ENCODE peak calls at places on chromosome 17, in ten cellular contexts. One of them, this sample, is unnamed. For H3K9me3, the result is how much of the 10 kb centered on the place peaks cover.

GRCh38 chr17:9854255-9854654 is 28.5 kb downstream of the GLP2R start:
- DNase-seq in pancreas: no peak
- DNase-seq in tibial nerve: no peak
- DNase-seq in tibial artery: no peak
- DNase-seq in A549: no peak
- DNase-seq in astrocyte: no peak
- DNase-seq in SK-N-SH: no peak
- DNase-seq in uterus: no peak
- DNase-seq in lower lobe of right lung: no peak
- DNase-seq in transverse colon: no peak
- DNase-seq in this sample: no peak

GRCh38 chr17:56320443-56320842 is 167.2 kb downstream of the ANKFN1 start:
- DNase-seq in pancreas: no peak
- DNase-seq in tibial nerve: no peak
- DNase-seq in tibial artery: no peak
- DNase-seq in A549: no peak
- DNase-seq in astrocyte: no peak
- DNase-seq in SK-N-SH: no peak
- DNase-seq in uterus: no peak
- DNase-seq in lower lobe of right lung: no peak
- DNase-seq in transverse colon: no peak
- DNase-seq in this sample: no peak

GRCh38 chr17:5715478-5715877 is 131.2 kb upstream of the NLRP1 start:
- DNase-seq in pancreas: no peak
- DNase-seq in tibial nerve: peak
- DNase-seq in tibial artery: no peak
- DNase-seq in A549: no peak
- DNase-seq in astrocyte: no peak
- DNase-seq in SK-N-SH: no peak
- DNase-seq in uterus: no peak
- DNase-seq in lower lobe of right lung: no peak
- DNase-seq in transverse colon: no peak
- DNase-seq in this sample: no peak

GRCh38 chr17:77541995-77542394 is 401.2 kb downstream of the SEC14L1 start:
- DNase-seq in pancreas: no peak
- DNase-seq in tibial nerve: no peak
- DNase-seq in tibial artery: no peak
- DNase-seq in A549: no peak
- DNase-seq in astrocyte: no peak
- DNase-seq in SK-N-SH: no peak
- DNase-seq in uterus: no peak
- DNase-seq in lower lobe of right lung: no peak
- DNase-seq in transverse colon: no peak
- DNase-seq in this sample: no peak

GRCh38 chr17:83007504-83008475 is 71.6 kb upstream of the METRNL start:
- DNase-seq in pancreas: no peak
- DNase-seq in tibial nerve: no peak
- DNase-seq in tibial artery: no peak
- DNase-seq in A549: no peak
- DNase-seq in astrocyte: peak
- DNase-seq in SK-N-SH: peak
- DNase-seq in uterus: no peak
- DNase-seq in lower lobe of right lung: no peak
- DNase-seq in transverse colon: no peak
- DNase-seq in this sample: no peak

GRCh38 chr17:19773534-19773933 is 25.4 kb upstream of the ALDH3A1 start:
- DNase-seq in pancreas: no peak
- DNase-seq in tibial nerve: no peak
- DNase-seq in tibial artery: no peak
- DNase-seq in A549: no peak
- DNase-seq in astrocyte: no peak
- DNase-seq in SK-N-SH: no peak
- DNase-seq in uterus: no peak
- DNase-seq in lower lobe of right lung: no peak
- DNase-seq in transverse colon: no peak
- DNase-seq in this sample: no peak

GRCh38 chr17:75059369-75060345 is 12.6 kb downstream of the KCTD2 start:
- DNase-seq in pancreas: no peak
- DNase-seq in tibial nerve: peak
- DNase-seq in tibial artery: peak
- DNase-seq in A549: no peak
- DNase-seq in astrocyte: no peak
- DNase-seq in SK-N-SH: peak
- DNase-seq in uterus: peak
- DNase-seq in lower lobe of right lung: no peak
- DNase-seq in transverse colon: no peak
- DNase-seq in this sample: peak

GRCh38 chr17:44522883-44523671 is 19.9 kb upstream of the GPATCH8 start:
- DNase-seq in pancreas: peak
- DNase-seq in tibial nerve: peak
- DNase-seq in tibial artery: peak
- DNase-seq in A549: peak
- DNase-seq in astrocyte: no peak
- DNase-seq in SK-N-SH: peak
- DNase-seq in uterus: peak
- DNase-seq in lower lobe of right lung: peak
- DNase-seq in transverse colon: peak
- DNase-seq in this sample: no peak

GRCh38 chr17:41917957-41918391 is 777 bp downstream of the ACLY start:
- DNase-seq in pancreas: peak
- DNase-seq in tibial nerve: peak
- DNase-seq in tibial artery: peak
- DNase-seq in A549: no peak
- DNase-seq in astrocyte: no peak
- DNase-seq in SK-N-SH: peak
- DNase-seq in uterus: peak
- DNase-seq in lower lobe of right lung: peak
- DNase-seq in transverse colon: peak
- DNase-seq in this sample: peak

GRCh38 chr17:64387145-64387473 is 3.6 kb downstream of the PECAM1 start:
- DNase-seq in pancreas: no peak
- DNase-seq in tibial nerve: no peak
- DNase-seq in tibial artery: no peak
- DNase-seq in A549: no peak
- DNase-seq in astrocyte: no peak
- DNase-seq in SK-N-SH: no peak
- DNase-seq in uterus: no peak
- DNase-seq in lower lobe of right lung: no peak
- DNase-seq in transverse colon: no peak
- DNase-seq in this sample: peak

GRCh38 chr17:60091908-60092331 is 13.2 kb upstream of the HEATR6 start:
- DNase-seq in pancreas: no peak
- DNase-seq in tibial nerve: no peak
- DNase-seq in tibial artery: no peak
- DNase-seq in A549: no peak
- DNase-seq in astrocyte: peak
- DNase-seq in SK-N-SH: no peak
- DNase-seq in uterus: no peak
- DNase-seq in lower lobe of right lung: no peak
- DNase-seq in transverse colon: no peak
- DNase-seq in this sample: no peak

GRCh38 chr17:74749262-74750038 is 1.0 kb downstream of the NHERF1 start:
- DNase-seq in pancreas: no peak
- DNase-seq in tibial nerve: no peak
- DNase-seq in tibial artery: no peak
- DNase-seq in A549: no peak
- DNase-seq in astrocyte: no peak
- DNase-seq in SK-N-SH: peak
- DNase-seq in uterus: no peak
- DNase-seq in lower lobe of right lung: no peak
- DNase-seq in transverse colon: peak
- DNase-seq in this sample: no peak

GRCh38 chr17:60322056-60322387 is 69.9 kb downstream of the USP32 start:
- DNase-seq in pancreas: no peak
- DNase-seq in tibial nerve: no peak
- DNase-seq in tibial artery: no peak
- DNase-seq in A549: no peak
- DNase-seq in astrocyte: no peak
- DNase-seq in SK-N-SH: no peak
- DNase-seq in uterus: no peak
- DNase-seq in lower lobe of right lung: no peak
- DNase-seq in transverse colon: no peak
- DNase-seq in this sample: no peak

GRCh38 chr17:32783602-32784001 is 93.3 kb downstream of the MYO1D start:
- DNase-seq in pancreas: no peak
- DNase-seq in tibial nerve: no peak
- DNase-seq in tibial artery: no peak
- DNase-seq in A549: peak
- DNase-seq in astrocyte: peak
- DNase-seq in SK-N-SH: peak
- DNase-seq in uterus: no peak
- DNase-seq in lower lobe of right lung: no peak
- DNase-seq in transverse colon: no peak
- DNase-seq in this sample: no peak

GRCh38 chr17:27469256-27469655 is 13.0 kb downstream of the KSR1 start:
- DNase-seq in pancreas: no peak
- DNase-seq in tibial nerve: no peak
- DNase-seq in tibial artery: no peak
- DNase-seq in A549: no peak
- DNase-seq in astrocyte: no peak
- DNase-seq in SK-N-SH: no peak
- DNase-seq in uterus: no peak
- DNase-seq in lower lobe of right lung: no peak
- DNase-seq in transverse colon: no peak
- DNase-seq in this sample: no peak

GRCh38 chr17:48244814-48245213 is 137.2 kb downstream of the SNX11 start:
- DNase-seq in pancreas: no peak
- DNase-seq in tibial nerve: no peak
- DNase-seq in tibial artery: no peak
- DNase-seq in A549: no peak
- DNase-seq in astrocyte: no peak
- DNase-seq in SK-N-SH: no peak
- DNase-seq in uterus: no peak
- DNase-seq in lower lobe of right lung: no peak
- DNase-seq in transverse colon: no peak
- DNase-seq in this sample: no peak

GRCh38 chr17:42275527-42276358 is 448 bp downstream of the STAT5B start:
- DNase-seq in pancreas: no peak
- DNase-seq in tibial nerve: peak
- DNase-seq in tibial artery: no peak
- DNase-seq in A549: no peak
- DNase-seq in astrocyte: peak
- DNase-seq in SK-N-SH: peak
- DNase-seq in uterus: peak
- DNase-seq in lower lobe of right lung: no peak
- DNase-seq in transverse colon: peak
- DNase-seq in this sample: peak

GRCh38 chr17:29905879-29906167 is 24.2 kb downstream of the SSH2 start:
- DNase-seq in pancreas: no peak
- DNase-seq in tibial nerve: no peak
- DNase-seq in tibial artery: no peak
- DNase-seq in A549: no peak
- DNase-seq in astrocyte: no peak
- DNase-seq in SK-N-SH: no peak
- DNase-seq in uterus: no peak
- DNase-seq in lower lobe of right lung: no peak
- DNase-seq in transverse colon: no peak
- DNase-seq in this sample: no peak
- H3K9me3 ChIP-seq in pancreas: under half
- H3K9me3 ChIP-seq in tibial nerve: under half
- H3K9me3 ChIP-seq in tibial artery: under half
- H3K9me3 ChIP-seq in A549: under half
- H3K9me3 ChIP-seq in astrocyte: under half
- H3K9me3 ChIP-seq in SK-N-SH: under half
- H3K9me3 ChIP-seq in uterus: under half
- H3K9me3 ChIP-seq in lower lobe of right lung: under half
- H3K9me3 ChIP-seq in transverse colon: under half
- H3K9me3 ChIP-seq in this sample: under half

GRCh38 chr17:79249945-79250521 is 175.4 kb downstream of the ENGASE start:
- DNase-seq in pancreas: no peak
- DNase-seq in tibial nerve: no peak
- DNase-seq in tibial artery: no peak
- DNase-seq in A549: no peak
- DNase-seq in astrocyte: no peak
- DNase-seq in SK-N-SH: no peak
- DNase-seq in uterus: no peak
- DNase-seq in lower lobe of right lung: no peak
- DNase-seq in transverse colon: no peak
- DNase-seq in this sample: no peak

GRCh38 chr17:79255046-79255445 is 180.4 kb downstream of the ENGASE start:
- DNase-seq in pancreas: no peak
- DNase-seq in tibial nerve: no peak
- DNase-seq in tibial artery: no peak
- DNase-seq in A549: no peak
- DNase-seq in astrocyte: no peak
- DNase-seq in SK-N-SH: no peak
- DNase-seq in uterus: no peak
- DNase-seq in lower lobe of right lung: no peak
- DNase-seq in transverse colon: no peak
- DNase-seq in this sample: no peak

GRCh38 chr17:79251824-79252223 is 177.2 kb downstream of the ENGASE start:
- DNase-seq in pancreas: no peak
- DNase-seq in tibial nerve: no peak
- DNase-seq in tibial artery: no peak
- DNase-seq in A549: no peak
- DNase-seq in astrocyte: no peak
- DNase-seq in SK-N-SH: no peak
- DNase-seq in uterus: no peak
- DNase-seq in lower lobe of right lung: no peak
- DNase-seq in transverse colon: no peak
- DNase-seq in this sample: no peak

GRCh38 chr17:79255471-79255870 is 180.8 kb downstream of the ENGASE start:
- DNase-seq in pancreas: no peak
- DNase-seq in tibial nerve: no peak
- DNase-seq in tibial artery: no peak
- DNase-seq in A549: no peak
- DNase-seq in astrocyte: no peak
- DNase-seq in SK-N-SH: no peak
- DNase-seq in uterus: no peak
- DNase-seq in lower lobe of right lung: no peak
- DNase-seq in transverse colon: no peak
- DNase-seq in this sample: no peak

GRCh38 chr17:79252886-79253285 is 178.3 kb downstream of the ENGASE start:
- DNase-seq in pancreas: no peak
- DNase-seq in tibial nerve: no peak
- DNase-seq in tibial artery: no peak
- DNase-seq in A549: no peak
- DNase-seq in astrocyte: no peak
- DNase-seq in SK-N-SH: no peak
- DNase-seq in uterus: no peak
- DNase-seq in lower lobe of right lung: no peak
- DNase-seq in transverse colon: no peak
- DNase-seq in this sample: no peak
- TF ChIP-seq CTCF in pancreas: no peak
- TF ChIP-seq CTCF in tibial nerve: no peak
- TF ChIP-seq CTCF in tibial artery: no peak
- TF ChIP-seq CTCF in A549: no peak
- TF ChIP-seq CTCF in astrocyte: no peak
- TF ChIP-seq CTCF in SK-N-SH: no peak
- TF ChIP-seq CTCF in uterus: no peak
- TF ChIP-seq CTCF in lower lobe of right lung: no peak
- TF ChIP-seq CTCF in transverse colon: no peak
- TF ChIP-seq CTCF in this sample: no peak

GRCh38 chr17:67659028-67659427 is 58.7 kb upstream of the NOL11 start:
- DNase-seq in pancreas: no peak
- DNase-seq in tibial nerve: no peak
- DNase-seq in tibial artery: no peak
- DNase-seq in A549: no peak
- DNase-seq in astrocyte: no peak
- DNase-seq in SK-N-SH: no peak
- DNase-seq in uterus: no peak
- DNase-seq in lower lobe of right lung: no peak
- DNase-seq in transverse colon: no peak
- DNase-seq in this sample: no peak
- H3K9me3 ChIP-seq in pancreas: under half
- H3K9me3 ChIP-seq in tibial nerve: under half
- H3K9me3 ChIP-seq in tibial artery: under half
- H3K9me3 ChIP-seq in A549: under half
- H3K9me3 ChIP-seq in astrocyte: under half
- H3K9me3 ChIP-seq in SK-N-SH: under half
- H3K9me3 ChIP-seq in uterus: under half
- H3K9me3 ChIP-seq in lower lobe of right lung: under half
- H3K9me3 ChIP-seq in transverse colon: under half
- H3K9me3 ChIP-seq in this sample: under half

GRCh38 chr17:61381537-61381936 is 18.1 kb upstream of the TBX2 start:
- DNase-seq in pancreas: no peak
- DNase-seq in tibial nerve: no peak
- DNase-seq in tibial artery: peak
- DNase-seq in A549: no peak
- DNase-seq in astrocyte: no peak
- DNase-seq in SK-N-SH: peak
- DNase-seq in uterus: no peak
- DNase-seq in lower lobe of right lung: no peak
- DNase-seq in transverse colon: no peak
- DNase-seq in this sample: no peak
- TF ChIP-seq CTCF in pancreas: no peak
- TF ChIP-seq CTCF in tibial nerve: no peak
- TF ChIP-seq CTCF in tibial artery: no peak
- TF ChIP-seq CTCF in A549: no peak
- TF ChIP-seq CTCF in astrocyte: no peak
- TF ChIP-seq CTCF in SK-N-SH: no peak
- TF ChIP-seq CTCF in uterus: no peak
- TF ChIP-seq CTCF in lower lobe of right lung: no peak
- TF ChIP-seq CTCF in transverse colon: no peak
- TF ChIP-seq CTCF in this sample: no peak